ENCODE peak calls at places on chromosomes 13 and 19, in six cellular contexts. Y is astrocyte of the spinal cord, G is mesothelial cell of epicardium, E is heart right ventricle, C is A549, Z is cardiac muscle cell. D is an unnamed sample.
A peak's percentile ranks its signal among the peaks of the same experiment; 100 is the strongest.

GRCh38 chr19:1441022-1441426 is 2.8 kb downstream of the RPS15 start:
- DNase-seq in Y (no peak), G (no peak), E (no peak), C (no peak), Z (no peak), D (no peak)

GRCh38 chr13:59722580-59722900 is 441.2 kb downstream of the DIAPH3 start:
- DNase-seq in Y (no peak), G (no peak), E (no peak), C (no peak), Z (no peak), D (no peak)

GRCh38 chr13:51057001-51057400 is 54.1 kb downstream of the C13orf42 start:
- DNase-seq in Y (no peak), G (no peak), E (no peak), C (no peak), Z (no peak), D (no peak)

GRCh38 chr19:49348305-49349188 is 13.3 kb downstream of the CD37 start:
- DNase-seq in Y (no peak), G (no peak), E (no peak), C (no peak), Z (no peak), D (no peak)

GRCh38 chr19:38538793-38539528 is 78.8 kb downstream of the MAP4K1 start:
- DNase-seq in Y (no peak), G (no peak), E (no peak), C (no peak), Z (no peak), D (no peak)

GRCh38 chr19:1856345-1856697 is 7.1 kb downstream of the KLF16 start:
- DNase-seq in Y (no peak), G (no peak), E (no peak), C (no peak), Z (no peak), D (no peak)

GRCh38 chr13:71751074-71751473 is 115.9 kb downstream of the DACH1 start:
- DNase-seq in Y (no peak), G (no peak), E (no peak), C (no peak), Z (no peak), D (no peak)

GRCh38 chr19:13526552-13526951 is 20.3 kb upstream of the CACNA1A start:
- DNase-seq in Y (no peak), G (no peak), E (no peak), C (no peak), Z (peak; percentile 36), D (no peak)

GRCh38 chr19:3668331-3669133 is 31.7 kb downstream of the PIP5K1C start:
- DNase-seq in Y (no peak), G (no peak), E (no peak), C (no peak), Z (peak; percentile 41), D (peak; percentile 38)

GRCh38 chr13:106083620-106084350 is 451.7 kb downstream of the EFNB2 start:
- DNase-seq in Y (peak; percentile 61), G (no peak), E (peak; percentile 32), C (no peak), Z (peak; percentile 62), D (no peak)

GRCh38 chr19:42370068-42370520 is 20.0 kb downstream of the CNFN start:
- DNase-seq in Y (no peak), G (no peak), E (no peak), C (no peak), Z (no peak), D (no peak)

GRCh38 chr19:29446331-29446730 is 79.5 kb upstream of the VSTM2B start:
- DNase-seq in Y (no peak), G (no peak), E (no peak), C (no peak), Z (no peak), D (no peak)

GRCh38 chr13:85806553-85807175 is 7.4 kb upstream of the SLITRK6 start:
- DNase-seq in Y (peak; percentile 69), G (no peak), E (no peak), C (no peak), Z (peak; percentile 75), D (no peak)

GRCh38 chr13:92224825-92225224 is 826.4 kb downstream of the GPC5 start:
- DNase-seq in Y (no peak), G (no peak), E (no peak), C (no peak), Z (no peak), D (no peak)

GRCh38 chr13:64643066-64643465 is 2587.1 kb downstream of the PCDH9 start:
- DNase-seq in Y (no peak), G (no peak), E (no peak), C (no peak), Z (no peak), D (no peak)

GRCh38 chr13:79389031-79389430 is 17.0 kb downstream of the RBM26 start:
- DNase-seq in Y (no peak), G (no peak), E (no peak), C (no peak), Z (no peak), D (no peak)

GRCh38 chr19:39971380-39971841 is 446 bp downstream of the PSMC4 start:
- DNase-seq in Y (no peak), G (peak; percentile 23), E (no peak), C (no peak), Z (no peak), D (no peak)

GRCh38 chr19:49988433-49988832 is 27.5 kb upstream of the SIGLEC11 start:
- DNase-seq in Y (peak; percentile 25), G (no peak), E (no peak), C (no peak), Z (no peak), D (no peak)

GRCh38 chr13:32330438-32330837 is 15.1 kb downstream of the BRCA2 start:
- DNase-seq in Y (no peak), G (no peak), E (no peak), C (no peak), Z (peak; percentile 86), D (no peak)

GRCh38 chr19:2494084-2494446 is 18.1 kb downstream of the GADD45B start:
- DNase-seq in Y (peak; percentile 68), G (no peak), E (no peak), C (no peak), Z (peak; percentile 49), D (no peak)

GRCh38 chr19:5823579-5824281 is 15.8 kb downstream of the FUT6 start:
- DNase-seq in Y (no peak), G (no peak), E (no peak), C (peak; percentile 53), Z (no peak), D (no peak)

GRCh38 chr13:27728271-27728670 is 64.0 kb upstream of the GSX1 start:
- DNase-seq in Y (no peak), G (no peak), E (no peak), C (no peak), Z (peak; percentile 4), D (no peak)

GRCh38 chr19:33758541-33759013 is 38.1 kb upstream of the KCTD15 start:
- DNase-seq in Y (no peak), G (no peak), E (no peak), C (no peak), Z (no peak), D (no peak)

GRCh38 chr19:5613466-5613865 is 9.1 kb downstream of the SAFB2 start:
- DNase-seq in Y (no peak), G (no peak), E (no peak), C (no peak), Z (no peak), D (no peak)

GRCh38 chr13:106567421-106568224 is at the start of gene ARGLU1:
- DNase-seq in Y (peak; percentile 92), G (peak; percentile 91), E (peak; percentile 94), C (peak; percentile 47), Z (peak; percentile 95), D (peak; percentile 94)

GRCh38 chr19:49560358-49560900 is 19.9 kb downstream of the NOSIP start:
- DNase-seq in Y (no peak), G (no peak), E (peak; percentile 45), C (no peak), Z (no peak), D (peak; percentile 31)

GRCh38 chr13:30862707-30863106 is 43.4 kb upstream of the MEDAG start:
- DNase-seq in Y (peak; percentile 63), G (no peak), E (no peak), C (no peak), Z (peak; percentile 49), D (no peak)

DNA sequence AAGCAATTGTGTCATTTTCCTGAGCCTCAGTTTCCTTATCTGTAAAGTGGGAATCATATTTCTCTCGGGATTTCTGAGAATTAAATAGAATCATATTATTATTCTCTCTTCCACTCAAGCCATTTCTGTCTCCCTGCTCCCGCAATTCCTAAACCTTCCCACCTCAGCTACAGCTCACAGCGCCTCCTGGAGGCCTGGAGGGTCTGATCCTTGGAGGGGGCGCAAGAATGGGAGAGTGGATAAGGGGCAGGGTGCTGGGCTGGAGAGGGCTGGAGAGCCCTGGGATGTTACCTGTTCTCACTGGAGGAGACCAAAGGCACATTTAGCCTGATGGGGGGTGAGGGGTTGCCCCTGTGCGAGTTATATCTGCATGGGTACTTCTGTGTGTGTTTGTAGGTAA is 31.1 kb upstream of the CYP2S1 start:
- DNase-seq in Y (no peak), G (no peak), E (no peak), C (no peak), Z (no peak), D (no peak)
- TF ChIP-seq CTCF in Y (peak; percentile 10), G (no peak), E (peak; percentile 11), C (peak; percentile 40), Z (peak; percentile 16), D (no peak)

GRCh38 chr13:41611385-41611784 is 154.0 kb downstream of the RGCC start:
- DNase-seq in Y (no peak), G (no peak), E (no peak), C (no peak), Z (no peak), D (no peak)
- TF ChIP-seq CTCF in Y (no peak), G (no peak), E (no peak), C (no peak), Z (no peak), D (no peak)

DNA sequence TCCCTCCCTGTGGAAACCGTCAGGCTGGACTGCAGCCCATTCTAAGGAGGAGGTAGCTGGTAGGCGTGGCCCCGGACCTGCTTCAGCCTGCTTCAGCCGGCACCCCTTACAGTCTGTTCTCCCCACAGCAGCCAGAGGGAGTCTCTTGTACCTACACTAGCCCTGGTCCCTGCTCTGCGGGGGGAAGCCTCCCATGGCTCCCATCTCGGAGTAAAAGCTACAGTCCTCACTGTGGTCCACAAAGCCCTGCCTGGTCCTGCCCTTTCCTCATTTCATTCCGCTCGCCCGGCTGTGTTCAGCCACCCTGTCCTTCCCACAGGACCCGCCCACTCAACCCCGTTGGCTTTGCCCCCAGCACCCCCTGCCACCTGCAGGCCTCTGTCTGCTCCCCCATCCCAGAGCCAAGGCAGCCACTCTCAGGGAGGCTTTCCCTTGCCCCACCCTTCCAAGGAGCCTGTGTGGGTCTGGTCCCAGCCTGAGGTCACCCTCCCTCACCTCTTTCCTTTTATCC is 1.3 kb downstream of the PGLYRP1 start:
- DNase-seq in Y (no peak), G (no peak), E (no peak), C (no peak), Z (no peak), D (peak; percentile 48)
- TF ChIP-seq CTCF in Y (no peak), G (no peak), E (no peak), C (no peak), Z (no peak), D (no peak)

DNA sequence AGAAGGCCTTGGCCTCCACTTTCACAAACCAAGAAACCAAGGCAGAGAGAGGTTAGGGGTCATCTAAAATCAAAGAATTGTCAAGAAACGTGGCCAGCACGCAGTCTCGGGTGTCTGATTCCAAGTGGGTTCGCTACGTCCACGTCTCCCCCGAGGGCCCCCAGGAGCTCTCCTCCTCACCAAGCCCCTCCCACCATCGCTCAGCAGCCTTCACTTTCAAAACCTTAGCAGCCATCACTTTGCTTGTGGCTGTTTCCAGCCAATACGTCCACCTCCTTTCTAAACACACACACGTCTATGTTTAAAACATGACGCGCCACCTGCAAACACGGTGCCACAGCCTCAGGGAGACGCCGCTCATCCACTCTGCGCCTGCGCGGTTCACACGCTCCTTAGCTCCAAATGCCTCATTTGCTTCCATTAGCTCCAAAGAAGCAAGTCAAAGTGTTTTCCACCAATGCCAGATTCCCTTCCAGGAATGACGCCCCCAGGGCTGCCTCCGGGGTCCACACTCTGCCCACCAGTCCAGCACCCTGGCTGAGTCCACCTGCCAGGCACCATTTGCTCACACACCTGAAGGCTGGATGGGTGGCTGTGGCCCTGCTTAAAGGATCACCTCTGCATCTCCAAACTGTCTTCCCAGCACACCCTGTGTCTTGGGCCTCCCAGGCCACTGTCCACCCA is 5.5 kb downstream of the RASA3 start:
- DNase-seq in Y (no peak), G (no peak), E (no peak), C (no peak), Z (no peak), D (no peak)
- TF ChIP-seq CTCF in Y (no peak), G (no peak), E (no peak), C (no peak), Z (no peak), D (no peak)

D was measured in breast epithelium.